ENCODE peak calls at places on chromosomes 13 and 19, in seven cellular contexts. X is nucleus accumbens; D is amniotic stem cell; A is stimulated activated CD4-positive, alpha-beta T cell treated with anti-CD3 and anti-CD28 coated beads, Interleukin-12 subunit alpha, Interleukin-12 subunit beta, amount 100 ng/mL, for 48 hours; K is NCI-H187; G is RPMI7951; Z is skeletal muscle cell. F is an unnamed sample.

GRCh38 chr19:47445527-47445926 is 26.2 kb downstream of the SLC8A2 start:
- DNase-seq in Z (no peak), X (no peak), G (no peak), A (no peak), K (no peak), D (no peak), F (no peak)

GRCh38 chr19:41699968-41700323 is 8.5 kb upstream of the CEACAM5 start:
- DNase-seq in A (no peak), X (no peak), D (no peak), G (no peak), Z (no peak), K (no peak), F (no peak)

GRCh38 chr13:113959198-113959597 is 14.7 kb downstream of the C13orf46 start:
- DNase-seq in X (no peak), G (peak), A (peak), K (no peak), Z (no peak), D (no peak), F (no peak)

GRCh38 chr19:49014123-49014869 is 2.6 kb downstream of the LHB start:
- DNase-seq in D (no peak), K (no peak), X (no peak), G (peak), Z (no peak), A (no peak), F (no peak)

GRCh38 chr19:4506449-4507149 is 11.7 kb downstream of the PLIN4 start:
- DNase-seq in X (no peak), D (no peak), G (peak), A (no peak), K (no peak), Z (no peak), F (no peak)

GRCh38 chr13:92806215-92806614 is 420.4 kb upstream of the GPC6 start:
- DNase-seq in A (no peak), K (no peak), G (peak), Z (no peak), X (no peak), D (no peak), F (no peak)

GRCh38 chr13:92175330-92175729 is 776.9 kb downstream of the GPC5 start:
- DNase-seq in A (no peak), G (peak), D (no peak), K (no peak), Z (peak), X (no peak), F (peak)

GRCh38 chr13:28826368-28826767 is 6.2 kb downstream of the MTUS2 start:
- DNase-seq in K (no peak), G (no peak), Z (no peak), X (no peak), D (no peak), A (no peak), F (no peak)

GRCh38 chr13:36965767-36966166 is 33.4 kb downstream of the ALG5 start:
- DNase-seq in X (no peak), A (no peak), Z (peak), K (no peak), G (peak), D (peak), F (no peak)

GRCh38 chr13:53442979-53443378 is 414.4 kb downstream of the OLFM4 start:
- DNase-seq in K (no peak), D (no peak), Z (no peak), G (no peak), X (no peak), A (no peak), F (no peak)

GRCh38 chr19:4183967-4184717 is 1.7 kb downstream of the ANKRD24 start:
- DNase-seq in D (no peak), G (peak), X (no peak), A (no peak), Z (no peak), K (peak), F (peak)

GRCh38 chr13:106302011-106302410 is 233.5 kb downstream of the EFNB2 start:
- DNase-seq in G (no peak), D (no peak), A (no peak), X (no peak), K (no peak), Z (no peak), F (no peak)

GRCh38 chr19:48921721-48922500 is 11.6 kb upstream of the DHDH start:
- DNase-seq in D (no peak), X (no peak), A (no peak), K (no peak), G (no peak), Z (no peak), F (no peak)

GRCh38 chr13:71525004-71525403 is 342.0 kb downstream of the DACH1 start:
- DNase-seq in X (no peak), Z (no peak), D (no peak), G (no peak), A (no peak), K (no peak), F (no peak)

GRCh38 chr19:56377105-56377924 is 16.0 kb downstream of the ZNF582 start:
- DNase-seq in Z (no peak), X (no peak), A (no peak), G (peak), K (no peak), D (no peak), F (no peak)

GRCh38 chr13:74825170-74825948 is 656.6 kb downstream of the TBC1D4 start:
- DNase-seq in X (no peak), D (peak), G (no peak), A (no peak), K (no peak), Z (peak), F (no peak)

GRCh38 chr13:83752141-83752540 is 130.1 kb downstream of the SLITRK1 start:
- DNase-seq in G (peak), D (no peak), A (no peak), X (no peak), Z (no peak), K (no peak), F (no peak)

GRCh38 chr13:45511310-45512147 is 46.8 kb downstream of the COG3 start:
- DNase-seq in D (peak), Z (peak), A (peak), K (no peak), X (peak), G (peak), F (peak)

GRCh38 chr13:45522571-45522970 is 57.8 kb downstream of the COG3 start:
- DNase-seq in A (no peak), G (peak), K (no peak), X (no peak), D (peak), Z (no peak), F (no peak)

GRCh38 chr19:10214784-10215183 is 16.3 kb downstream of the S1PR2 start:
- DNase-seq in D (no peak), G (no peak), A (no peak), K (no peak), Z (no peak), X (no peak), F (no peak)

GRCh38 chr13:45143346-45143751 is 23.0 kb downstream of the GTF2F2 start:
- DNase-seq in X (peak), Z (no peak), A (no peak), G (no peak), D (no peak), K (no peak), F (no peak)